ENCODE peak calls at places on chromosomes 3 and 15, in five cellular contexts. I is AG08395; P is activated CD8-positive, alpha-beta memory T cell treated with anti-CD3 and anti-CD28 coated beads for 24 hours; G is left ventricle myocardium inferior; Y is HepG2. K is an unnamed sample.

GRCh38 chr15:40038267-40038653 is 721 bp downstream of the SRP14 start:
- DNase-seq in Y (no peak), I (peak), G (no peak), P (no peak), K (no peak)

GRCh38 chr3:197516517-197516889 is 39.3 kb downstream of the BDH1 start:
- DNase-seq in Y (peak), G (no peak), I (peak), P (no peak), K (peak)

GRCh38 chr3:127608362-127608718 is 10.1 kb downstream of the MCM2 start:
- DNase-seq in G (peak), Y (no peak), I (no peak), P (no peak), K (no peak)

GRCh38 chr3:25403890-25404460 is 24.1 kb upstream of the RARB start:
- DNase-seq in P (no peak), Y (no peak), I (no peak), G (no peak), K (no peak)

GRCh38 chr15:98744506-98744905 is 96.2 kb downstream of the IGF1R start:
- DNase-seq in P (no peak), G (no peak), Y (no peak), I (no peak), K (no peak)

GRCh38 chr3:48408823-48409281 is 21.0 kb downstream of the PLXNB1 start:
- DNase-seq in I (no peak), G (no peak), Y (no peak), P (peak), K (no peak)

GRCh38 chr3:191296041-191296541 is 33.1 kb upstream of the CCDC50 start:
- DNase-seq in P (no peak), I (no peak), Y (no peak), G (no peak), K (no peak)

GRCh38 chr3:184568918-184569829 is 7.6 kb downstream of the EPHB3 start:
- DNase-seq in G (peak), Y (no peak), I (peak), P (peak), K (peak)

GRCh38 chr15:95872366-95872771 is 458.1 kb upstream of the NR2F2 start:
- DNase-seq in G (no peak), P (no peak), Y (no peak), I (peak), K (no peak)

GRCh38 chr3:54434761-54435160 is 312.4 kb downstream of the CACNA2D3 start:
- DNase-seq in I (no peak), Y (no peak), P (no peak), G (no peak), K (no peak)

GRCh38 chr15:89171136-89172072 is 50.0 kb downstream of the RLBP1 start:
- DNase-seq in Y (peak), P (peak), G (no peak), I (peak), K (no peak)

GRCh38 chr15:78272776-78273175 is 8.4 kb downstream of the DNAJA4 start:
- DNase-seq in G (no peak), Y (no peak), P (no peak), I (no peak), K (no peak)

GRCh38 chr3:32456429-32457130 is 46.1 kb downstream of the CMTM6 start:
- DNase-seq in Y (no peak), G (no peak), P (peak), I (no peak), K (no peak)

GRCh38 chr3:37918627-37919026 is 56.9 kb downstream of the CTDSPL start:
- DNase-seq in Y (no peak), I (no peak), G (no peak), P (no peak), K (no peak)

GRCh38 chr3:126180477-126181397 is at the start of gene ALDH1L1:
- DNase-seq in Y (peak), P (no peak), I (no peak), G (peak), K (no peak)

GRCh38 chr3:117278424-117279190 is 569.0 kb downstream of the TUSC7 start:
- DNase-seq in I (peak), Y (peak), G (no peak), P (no peak), K (no peak)

GRCh38 chr3:14097616-14098391 is 26.9 kb downstream of the CHCHD4 start:
- DNase-seq in I (no peak), P (no peak), G (no peak), Y (no peak), K (peak)

K was measured in GM04503.